ENCODE peak calls at places on chromosomes 12 and 14, in four cellular contexts. One of them, this sample, is unnamed.

GRCh38 chr14:29796853-29797252 is 130.8 kb downstream of the PRKD1 start:
- DNase-seq in neural progenitor cell: no peak
- DNase-seq in OCI-LY7: no peak
- DNase-seq in endothelial cell of umbilical vein: no peak
- DNase-seq in this sample: no peak

GRCh38 chr14:67167420-67168109 is 21.7 kb upstream of the GARIN2 start:
- DNase-seq in neural progenitor cell: no peak
- DNase-seq in OCI-LY7: no peak
- DNase-seq in endothelial cell of umbilical vein: no peak
- DNase-seq in this sample: no peak

GRCh38 chr14:54435500-54435981 is 5.6 kb downstream of the CNIH1 start:
- DNase-seq in neural progenitor cell: no peak
- DNase-seq in OCI-LY7: no peak
- DNase-seq in endothelial cell of umbilical vein: peak; percentile 84
- DNase-seq in this sample: peak; percentile 26

GRCh38 chr14:35858521-35859209 is 32.5 kb downstream of the BRMS1L start:
- DNase-seq in neural progenitor cell: no peak
- DNase-seq in OCI-LY7: no peak
- DNase-seq in endothelial cell of umbilical vein: no peak
- DNase-seq in this sample: no peak

GRCh38 chr12:95358111-95359083 is 115.6 kb upstream of the METAP2 start:
- DNase-seq in neural progenitor cell: no peak
- DNase-seq in OCI-LY7: peak; percentile 67
- DNase-seq in endothelial cell of umbilical vein: peak; percentile 69
- DNase-seq in this sample: no peak

GRCh38 chr12:68287106-68287505 is 33.7 kb upstream of the IL22 start:
- DNase-seq in neural progenitor cell: no peak
- DNase-seq in OCI-LY7: no peak
- DNase-seq in endothelial cell of umbilical vein: peak; percentile 29
- DNase-seq in this sample: no peak

GRCh38 chr14:74085828-74086227 is 1.1 kb downstream of the LIN52 start:
- DNase-seq in neural progenitor cell: no peak
- DNase-seq in OCI-LY7: peak; percentile 50
- DNase-seq in endothelial cell of umbilical vein: no peak
- DNase-seq in this sample: peak; percentile 11

GRCh38 chr14:74286736-74287135 is 16.0 kb downstream of the ABCD4 start:
- DNase-seq in neural progenitor cell: no peak
- DNase-seq in OCI-LY7: no peak
- DNase-seq in endothelial cell of umbilical vein: no peak
- DNase-seq in this sample: no peak

GRCh38 chr12:28023156-28023887 is 50.8 kb upstream of the PTHLH start:
- DNase-seq in neural progenitor cell: no peak
- DNase-seq in OCI-LY7: no peak
- DNase-seq in endothelial cell of umbilical vein: peak; percentile 74
- DNase-seq in this sample: no peak

GRCh38 chr14:74475678-74476077 is 17.4 kb downstream of the NPC2 start:
- DNase-seq in neural progenitor cell: no peak
- DNase-seq in OCI-LY7: no peak
- DNase-seq in endothelial cell of umbilical vein: no peak
- DNase-seq in this sample: no peak

GRCh38 chr14:59004012-59004411 is 184.5 kb upstream of the DAAM1 start:
- DNase-seq in neural progenitor cell: peak; percentile 12
- DNase-seq in OCI-LY7: no peak
- DNase-seq in endothelial cell of umbilical vein: no peak
- DNase-seq in this sample: no peak

GRCh38 chr12:25843976-25844375 is 114.5 kb upstream of the RASSF8 start:
- DNase-seq in neural progenitor cell: no peak
- DNase-seq in OCI-LY7: no peak
- DNase-seq in endothelial cell of umbilical vein: peak; percentile 81
- DNase-seq in this sample: no peak

GRCh38 chr12:78951746-78952532 is 87.4 kb downstream of the SYT1 start:
- DNase-seq in neural progenitor cell: peak; percentile 18
- DNase-seq in OCI-LY7: no peak
- DNase-seq in endothelial cell of umbilical vein: peak; percentile 3
- DNase-seq in this sample: no peak

GRCh38 chr14:32623300-32624093 is 294.4 kb downstream of the AKAP6 start:
- DNase-seq in neural progenitor cell: no peak
- DNase-seq in OCI-LY7: no peak
- DNase-seq in endothelial cell of umbilical vein: no peak
- DNase-seq in this sample: no peak

GRCh38 chr14:75981426-75981825 is 369 bp downstream of the TGFB3 start:
- DNase-seq in neural progenitor cell: peak; percentile 55
- DNase-seq in OCI-LY7: peak; percentile 34
- DNase-seq in endothelial cell of umbilical vein: peak; percentile 49
- DNase-seq in this sample: peak; percentile 27

GRCh38 chr12:450438-450837 is 9.3 kb upstream of the B4GALNT3 start:
- DNase-seq in neural progenitor cell: no peak
- DNase-seq in OCI-LY7: no peak
- DNase-seq in endothelial cell of umbilical vein: no peak
- DNase-seq in this sample: peak; percentile 43

GRCh38 chr12:50313256-50313931 is 30.1 kb upstream of the LIMA1 start:
- DNase-seq in neural progenitor cell: no peak
- DNase-seq in OCI-LY7: no peak
- DNase-seq in endothelial cell of umbilical vein: no peak
- DNase-seq in this sample: no peak

GRCh38 chr14:73771848-73772705 is 57.9 kb upstream of the PNMA1 start:
- DNase-seq in neural progenitor cell: peak; percentile 44
- DNase-seq in OCI-LY7: peak; percentile 95
- DNase-seq in endothelial cell of umbilical vein: peak; percentile 80
- DNase-seq in this sample: peak; percentile 95

GRCh38 chr12:118164798-118165486 is 29.0 kb downstream of the PEBP1 start:
- DNase-seq in neural progenitor cell: peak; percentile 67
- DNase-seq in OCI-LY7: peak; percentile 15
- DNase-seq in endothelial cell of umbilical vein: peak; percentile 53
- DNase-seq in this sample: peak; percentile 63

GRCh38 chr12:108205864-108206263 is 76.8 kb downstream of the WSCD2 start:
- DNase-seq in neural progenitor cell: no peak
- DNase-seq in OCI-LY7: no peak
- DNase-seq in endothelial cell of umbilical vein: no peak
- DNase-seq in this sample: no peak

GRCh38 chr12:88994537-88994936 is 357.8 kb downstream of the DUSP6 start:
- DNase-seq in neural progenitor cell: no peak
- DNase-seq in OCI-LY7: no peak
- DNase-seq in endothelial cell of umbilical vein: no peak
- DNase-seq in this sample: no peak

GRCh38 chr14:69005432-69006148 is 26.5 kb upstream of the ACTN1 start:
- DNase-seq in neural progenitor cell: peak; percentile 17
- DNase-seq in OCI-LY7: no peak
- DNase-seq in endothelial cell of umbilical vein: peak; percentile 99
- DNase-seq in this sample: peak; percentile 77

GRCh38 chr12:101051901-101052550 is 158.0 kb downstream of the SLC5A8 start:
- DNase-seq in neural progenitor cell: no peak
- DNase-seq in OCI-LY7: no peak
- DNase-seq in endothelial cell of umbilical vein: peak; percentile 82
- DNase-seq in this sample: peak; percentile 93

GRCh38 chr12:75812341-75813018 is 219.1 kb downstream of the PHLDA1 start:
- DNase-seq in neural progenitor cell: peak; percentile 5
- DNase-seq in OCI-LY7: no peak
- DNase-seq in endothelial cell of umbilical vein: no peak
- DNase-seq in this sample: peak; percentile 8

GRCh38 chr14:99602788-99603415 is 1.1 kb downstream of the CCDC85C start:
- DNase-seq in neural progenitor cell: peak; percentile 50
- DNase-seq in OCI-LY7: no peak
- DNase-seq in endothelial cell of umbilical vein: no peak
- DNase-seq in this sample: no peak

GRCh38 chr12:54933381-54933780 is 51.2 kb downstream of the TESPA1 start:
- DNase-seq in neural progenitor cell: no peak
- DNase-seq in OCI-LY7: no peak
- DNase-seq in endothelial cell of umbilical vein: no peak
- DNase-seq in this sample: no peak

GRCh38 chr12:114668151-114668891 is 15.7 kb downstream of the TBX3 start:
- DNase-seq in neural progenitor cell: peak; percentile 91
- DNase-seq in OCI-LY7: no peak
- DNase-seq in endothelial cell of umbilical vein: peak; percentile 38
- DNase-seq in this sample: peak; percentile 96

GRCh38 chr12:3083949-3084348 is 6.8 kb downstream of the TSPAN9 start:
- DNase-seq in neural progenitor cell: no peak
- DNase-seq in OCI-LY7: no peak
- DNase-seq in endothelial cell of umbilical vein: peak; percentile 33
- DNase-seq in this sample: no peak

GRCh38 chr12:3083241-3083921 is 6.2 kb downstream of the TSPAN9 start:
- DNase-seq in neural progenitor cell: no peak
- DNase-seq in OCI-LY7: no peak
- DNase-seq in endothelial cell of umbilical vein: no peak
- DNase-seq in this sample: no peak

GRCh38 chr12:3084742-3085141 is 7.6 kb downstream of the TSPAN9 start:
- DNase-seq in neural progenitor cell: peak; percentile 80
- DNase-seq in OCI-LY7: no peak
- DNase-seq in endothelial cell of umbilical vein: no peak
- DNase-seq in this sample: no peak

GRCh38 chr12:3078086-3078820 is 1.1 kb downstream of the TSPAN9 start:
- DNase-seq in neural progenitor cell: no peak
- DNase-seq in OCI-LY7: no peak
- DNase-seq in endothelial cell of umbilical vein: peak; percentile 47
- DNase-seq in this sample: no peak

DNA sequence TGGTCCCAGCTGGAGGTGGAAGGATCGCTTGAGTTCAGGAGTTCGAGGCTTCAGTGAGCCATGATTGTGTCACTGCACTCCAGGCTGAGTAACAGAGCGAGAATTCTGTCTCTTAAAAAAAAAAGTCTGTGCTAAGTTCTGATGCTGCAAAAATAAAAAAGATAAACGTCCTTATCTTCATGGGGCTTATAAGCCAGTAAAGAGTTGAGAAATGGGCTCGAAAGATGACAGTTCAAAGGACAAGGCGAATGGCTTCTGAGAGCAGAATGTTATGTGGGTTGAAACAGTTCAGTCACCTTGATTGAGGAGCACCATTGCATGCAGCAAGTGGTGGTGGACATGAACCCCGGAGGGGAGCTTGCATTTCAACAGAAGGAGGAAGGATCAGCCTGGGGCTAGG is 4.7 kb downstream of the TSPAN9 start:
- DNase-seq in neural progenitor cell: no peak
- DNase-seq in OCI-LY7: no peak
- DNase-seq in endothelial cell of umbilical vein: no peak
- DNase-seq in this sample: no peak
- H3K79me2 ChIP-seq in neural progenitor cell: peaks cover 12% of the 10 kb centered on the region
- H3K79me2 ChIP-seq in OCI-LY7: no peaks in the 10 kb centered on the region
- H3K79me2 ChIP-seq in endothelial cell of umbilical vein: peaks cover 4% of the 10 kb centered on the region
- H3K79me2 ChIP-seq in this sample: peaks cover 50% of the 10 kb centered on the region

DNA sequence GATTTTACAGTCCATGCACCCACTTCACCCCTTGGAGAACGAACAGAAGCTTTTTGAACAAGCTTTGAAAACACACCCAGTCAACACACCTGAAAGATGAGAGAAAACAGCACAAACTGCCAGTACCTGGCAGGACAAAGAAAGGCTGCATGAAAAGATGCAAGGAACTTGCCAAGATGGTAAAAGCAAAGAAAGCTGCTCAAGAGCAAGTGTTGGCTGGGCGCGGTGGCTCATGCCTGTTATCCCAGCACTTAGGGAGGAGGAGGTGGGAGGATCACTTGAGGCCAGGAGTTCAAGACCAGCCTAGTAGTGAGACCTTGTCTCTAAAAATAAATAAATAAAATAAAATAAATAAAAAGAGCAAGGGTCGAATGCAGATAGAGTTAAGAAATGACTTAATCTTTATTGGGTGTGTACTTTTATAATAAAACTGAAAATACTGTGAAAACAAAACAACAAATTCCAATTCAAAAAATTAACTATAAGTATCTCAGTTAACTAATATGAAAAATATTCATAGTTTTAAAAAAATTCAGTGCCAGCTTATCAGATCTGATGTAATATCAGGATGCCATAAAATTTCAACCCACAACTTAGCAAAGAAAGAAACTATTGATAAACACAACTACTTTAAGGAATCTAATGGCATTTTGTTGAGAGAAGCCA is 59.2 kb downstream of the HECTD4 start:
- DNase-seq in neural progenitor cell: no peak
- DNase-seq in OCI-LY7: no peak
- DNase-seq in endothelial cell of umbilical vein: no peak
- DNase-seq in this sample: no peak
- H3K79me2 ChIP-seq in neural progenitor cell: peaks cover 29% of the 10 kb centered on the region
- H3K79me2 ChIP-seq in OCI-LY7: no peaks in the 10 kb centered on the region
- H3K79me2 ChIP-seq in endothelial cell of umbilical vein: peaks cover 3% of the 10 kb centered on the region
- H3K79me2 ChIP-seq in this sample: peaks cover 74% of the 10 kb centered on the region

DNA sequence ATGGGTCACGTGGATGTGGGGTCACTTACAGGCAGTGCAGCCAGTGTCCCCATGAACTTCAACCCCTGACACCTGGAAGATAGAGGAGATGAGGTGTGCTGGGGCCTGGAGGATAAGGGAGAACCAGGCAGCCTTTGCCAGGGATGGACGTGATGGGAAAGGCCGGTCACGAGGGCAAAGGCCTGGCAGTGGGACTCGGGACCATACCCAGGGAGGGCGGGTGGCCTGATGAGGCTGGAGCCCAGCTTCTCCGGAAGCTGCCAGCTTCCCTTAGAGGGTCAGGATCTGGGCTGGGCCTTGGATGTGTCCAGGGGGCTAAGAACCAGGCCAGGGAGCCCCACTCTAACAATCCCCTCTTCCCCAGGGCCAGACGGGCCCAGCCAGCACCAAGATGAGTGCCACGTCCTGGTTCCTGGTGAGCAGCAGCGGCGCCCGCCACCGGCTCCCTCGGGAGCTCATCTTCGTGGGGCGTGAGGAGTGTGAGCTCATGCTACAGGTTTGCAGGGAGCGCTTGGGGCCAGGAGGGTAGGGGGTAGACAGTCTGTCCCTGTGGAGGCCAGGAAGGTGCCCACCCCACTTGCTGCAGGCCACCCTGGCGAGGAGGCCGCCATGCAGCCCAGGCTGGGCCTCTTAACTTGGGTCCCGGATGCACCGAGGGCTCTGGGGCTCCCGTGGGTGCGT is 3.1 kb downstream of the CEP170B start:
- DNase-seq in neural progenitor cell: peak; percentile 2
- DNase-seq in OCI-LY7: no peak
- DNase-seq in endothelial cell of umbilical vein: no peak
- DNase-seq in this sample: no peak
- H3K79me2 ChIP-seq in neural progenitor cell: peaks cover 16% of the 10 kb centered on the region
- H3K79me2 ChIP-seq in OCI-LY7: no peaks in the 10 kb centered on the region
- H3K79me2 ChIP-seq in endothelial cell of umbilical vein: peaks cover 22% of the 10 kb centered on the region
- H3K79me2 ChIP-seq in this sample: peaks cover 69% of the 10 kb centered on the region

GRCh38 chr12:32198555-32198954 is 91.9 kb downstream of the BICD1 start:
- DNase-seq in neural progenitor cell: no peak
- DNase-seq in OCI-LY7: no peak
- DNase-seq in endothelial cell of umbilical vein: peak; percentile 58
- DNase-seq in this sample: no peak
- H3K79me2 ChIP-seq in neural progenitor cell: no peaks in the 10 kb centered on the region
- H3K79me2 ChIP-seq in OCI-LY7: peaks cover 14% of the 10 kb centered on the region
- H3K79me2 ChIP-seq in endothelial cell of umbilical vein: peaks cover 1% of the 10 kb centered on the region
- H3K79me2 ChIP-seq in this sample: no peaks in the 10 kb centered on the region